ENCODE peak calls at places on chromosomes 7 and 10, in seven cellular contexts. N is heart left ventricle, K is kidney, Y is ovary, L is cardiac fibroblast, P is K562, W is thyroid gland. I is an unnamed sample.
A peak's percentile ranks its signal among the peaks of the same experiment; 100 is the strongest.

GRCh38 chr10:43226851-43227845 is 39.7 kb downstream of the RASGEF1A start:
- DNase-seq in Y (peak; percentile 6), K (peak; percentile 52), P (no peak), L (no peak), N (peak; percentile 8), W (peak; percentile 0), I (no peak)

GRCh38 chr7:98217623-98218582 is 6.7 kb downstream of the BHLHA15 start:
- DNase-seq in L (no peak), W (no peak), K (peak; percentile 71), N (no peak), P (peak; percentile 53), Y (no peak), I (no peak)

GRCh38 chr7:121046009-121046408 is 57.5 kb downstream of the CPED1 start:
- DNase-seq in W (no peak), N (no peak), Y (no peak), P (no peak), K (no peak), L (no peak), I (no peak)

GRCh38 chr7:120273476-120273975 is 551 bp downstream of the KCND2 start:
- DNase-seq in K (peak; percentile 62), P (no peak), L (peak; percentile 28), Y (peak; percentile 65), N (no peak), W (peak; percentile 29), I (peak; percentile 31)

GRCh38 chr10:59949608-59950007 is 43.3 kb upstream of the CCDC6 start:
- DNase-seq in W (no peak), L (no peak), N (no peak), K (no peak), P (no peak), Y (no peak), I (no peak)

GRCh38 chr7:105656922-105657521 is 75.7 kb upstream of the EFCAB10 start:
- DNase-seq in Y (peak; percentile 47), L (peak; percentile 47), W (no peak), P (peak; percentile 88), K (no peak), N (no peak), I (peak; percentile 43)

GRCh38 chr7:90461216-90461615 is 8.2 kb upstream of the PTTG1IP2 start:
- DNase-seq in N (no peak), K (no peak), W (peak; percentile 46), Y (no peak), L (peak; percentile 42), P (no peak), I (peak; percentile 56)

GRCh38 chr7:107995184-107996071 is 7.5 kb downstream of the LAMB1 start:
- DNase-seq in P (peak; percentile 37), Y (no peak), K (no peak), W (peak; percentile 79), N (peak; percentile 59), L (peak; percentile 96), I (peak; percentile 90)

GRCh38 chr7:101159696-101160674 is 5.4 kb downstream of the VGF start:
- DNase-seq in N (no peak), P (no peak), K (no peak), L (peak; percentile 27), W (no peak), Y (no peak), I (peak; percentile 43)

GRCh38 chr7:24854866-24855265 is 97.6 kb upstream of the GSDME start:
- DNase-seq in P (no peak), L (peak; percentile 10), K (no peak), Y (no peak), W (no peak), N (no peak), I (peak; percentile 24)

GRCh38 chr7:11737723-11738122 is 94.3 kb downstream of the THSD7A start:
- DNase-seq in P (no peak), K (no peak), W (no peak), L (peak; percentile 40), N (no peak), Y (no peak), I (peak; percentile 72)

GRCh38 chr7:78438433-78438832 is 639.9 kb downstream of the PHTF2 start:
- DNase-seq in N (no peak), Y (no peak), P (no peak), K (no peak), L (no peak), W (no peak), I (no peak)

GRCh38 chr10:31623466-31623865 is 304.4 kb downstream of the ZEB1 start:
- DNase-seq in K (no peak), L (peak; percentile 57), Y (no peak), P (no peak), W (no peak), N (no peak), I (peak; percentile 93)

GRCh38 chr7:65722361-65722792 is 150.5 kb upstream of the VKORC1L1 start:
- DNase-seq in K (no peak), Y (peak; percentile 64), P (peak; percentile 53), L (peak; percentile 41), W (peak; percentile 70), N (peak; percentile 48), I (peak; percentile 33)

GRCh38 chr10:93199221-93199681 is 125.6 kb downstream of the CYP26A1 start:
- DNase-seq in N (peak; percentile 66), P (no peak), Y (peak; percentile 26), W (peak; percentile 86), L (peak; percentile 46), K (peak; percentile 84), I (peak; percentile 35)

GRCh38 chr10:33209777-33210176 is 124.7 kb downstream of the NRP1 start:
- DNase-seq in K (no peak), L (no peak), W (no peak), Y (no peak), N (no peak), P (no peak), I (no peak)

GRCh38 chr7:108824840-108825540 is 255.3 kb downstream of the DNAJB9 start:
- DNase-seq in L (peak; percentile 89), N (peak; percentile 30), P (no peak), K (no peak), W (no peak), Y (no peak), I (peak; percentile 59)

GRCh38 chr7:47539398-47540052 is 42.4 kb downstream of the TNS3 start:
- DNase-seq in K (peak; percentile 74), Y (no peak), N (no peak), P (no peak), L (peak; percentile 49), W (no peak), I (peak; percentile 76)

GRCh38 chr7:108407674-108408073 is 48.6 kb downstream of the NRCAM start:
- DNase-seq in W (no peak), Y (no peak), K (no peak), P (no peak), N (no peak), L (no peak), I (no peak)

GRCh38 chr7:378551-379455 is 88.8 kb downstream of the FOXL3 start:
- DNase-seq in W (no peak), K (peak; percentile 88), L (no peak), P (peak; percentile 10), N (peak; percentile 15), Y (peak; percentile 15), I (no peak)

GRCh38 chr7:5430612-5430947 is 6.9 kb upstream of the TNRC18 start:
- DNase-seq in Y (no peak), K (no peak), P (no peak), N (no peak), L (no peak), W (no peak), I (no peak)

GRCh38 chr10:22550732-22551131 is 163.6 kb downstream of the PIP4K2A start:
- DNase-seq in P (peak; percentile 67), K (no peak), Y (peak; percentile 32), N (no peak), W (peak; percentile 45), L (peak; percentile 47), I (peak; percentile 31)

GRCh38 chr10:49173201-49173772 is 14.9 kb downstream of the TMEM273 start:
- DNase-seq in P (peak; percentile 89), L (no peak), W (no peak), Y (no peak), N (no peak), K (no peak), I (no peak)

GRCh38 chr7:90180011-90180585 is 25.8 kb downstream of the STEAP1 start:
- DNase-seq in N (no peak), L (peak; percentile 83), W (no peak), Y (no peak), P (no peak), K (no peak), I (peak; percentile 40)

GRCh38 chr10:120732067-120732466 is 119.1 kb upstream of the WDR11 start:
- DNase-seq in L (no peak), K (no peak), N (no peak), Y (no peak), P (no peak), W (no peak), I (no peak)

GRCh38 chr10:102817175-102817574 is 20.0 kb downstream of the CYP17A1 start:
- DNase-seq in P (no peak), K (no peak), W (no peak), Y (no peak), L (no peak), N (no peak), I (no peak)

GRCh38 chr10:102813734-102814455 is 23.3 kb downstream of the CYP17A1 start:
- DNase-seq in N (no peak), K (peak; percentile 79), Y (peak; percentile 58), P (no peak), W (no peak), L (peak; percentile 52), I (peak; percentile 31)

GRCh38 chr10:102814456-102814871 is 22.7 kb downstream of the CYP17A1 start:
- DNase-seq in Y (peak; percentile 54), L (peak; percentile 79), W (no peak), N (peak; percentile 73), K (peak; percentile 84), P (peak; percentile 86), I (peak; percentile 22)

GRCh38 chr10:102814873-102815661 is 22.1 kb downstream of the CYP17A1 start:
- DNase-seq in N (peak; percentile 73), Y (peak; percentile 87), L (peak; percentile 89), W (peak; percentile 82), P (no peak), K (peak; percentile 91), I (peak; percentile 68)

GRCh38 chr10:102815790-102816549 is 21.2 kb downstream of the CYP17A1 start:
- DNase-seq in P (no peak), Y (peak; percentile 69), W (no peak), L (peak; percentile 98), K (peak; percentile 76), N (peak; percentile 72), I (peak; percentile 87)
- H3K4me3 ChIP-seq in P (no peak overlapping the region), Y (no peak overlapping the region), W (no peak overlapping the region), L (no peak overlapping the region), K (peak overlapping the region; percentile 17), N (no peak overlapping the region), I (no peak overlapping the region)

GRCh38 chr10:84783386-84783785 is 455.0 kb downstream of the CCSER2 start:
- DNase-seq in K (no peak), W (peak; percentile 51), L (peak; percentile 12), P (peak; percentile 19), N (no peak), Y (no peak), I (peak; percentile 11)
- TF ChIP-seq CTCF in K (peak; percentile 53), W (peak; percentile 11), L (peak; percentile 30), P (peak; percentile 46), N (peak; percentile 55), Y (no peak), I (peak; percentile 38)

DNA sequence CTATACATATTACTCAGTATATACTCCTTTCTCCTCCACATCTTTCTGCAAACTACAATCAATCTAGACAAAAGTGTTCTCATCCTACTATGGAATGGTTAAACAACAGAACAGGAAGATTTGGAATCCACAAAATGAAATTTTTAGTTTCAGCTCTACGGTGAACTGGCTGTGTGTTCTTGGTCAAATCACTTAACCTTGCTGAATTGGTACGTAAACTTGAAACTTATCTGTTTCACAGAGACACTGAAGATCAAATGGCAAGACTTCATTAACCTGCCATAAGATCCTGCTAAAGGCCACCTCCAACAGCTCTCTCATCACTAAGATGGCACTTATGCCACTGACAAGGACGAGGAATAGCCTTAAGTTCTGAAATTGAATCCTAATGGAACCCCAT is 1.5 kb downstream of the NUDCD3 start:
- DNase-seq in L (no peak), W (no peak), P (no peak), K (no peak), Y (no peak), N (no peak), I (no peak)
- H3K4me3 ChIP-seq in L (no peak overlapping the region), W (no peak overlapping the region), P (peak overlapping the region; percentile 96), K (peak overlapping the region; percentile 84), Y (peak overlapping the region; percentile 83), N (peak overlapping the region; percentile 92), I (peak overlapping the region; percentile 89)

GRCh38 chr10:71396084-71396713 is 521 bp upstream of the CDH23 start:
- DNase-seq in N (peak; percentile 76), Y (peak; percentile 83), K (peak; percentile 85), W (peak; percentile 56), L (peak; percentile 2), P (peak; percentile 59), I (no peak)
- TF ChIP-seq CTCF in N (peak; percentile 72), Y (peak; percentile 87), K (peak; percentile 24), W (no peak), L (no peak), P (peak; percentile 71), I (no peak)